ENCODE peak calls at places on chromosomes 12 and 14, in seven cellular contexts. One of them, this sample, is unnamed.

GRCh38 chr12:24551368-24551767 is 397.5 kb downstream of the BCAT1 start:
- DNase-seq in fibroblast of lung: no peak
- DNase-seq in HCT116: no peak
- DNase-seq in pancreas: no peak
- DNase-seq in heart left ventricle: no peak
- DNase-seq in neural progenitor cell: no peak
- DNase-seq in skeletal muscle cell: no peak
- DNase-seq in this sample: no peak

GRCh38 chr12:13167226-13167625 is 29.3 kb upstream of the EMP1 start:
- DNase-seq in neural progenitor cell: no peak
- DNase-seq in skeletal muscle cell: no peak
- DNase-seq in HCT116: no peak
- DNase-seq in heart left ventricle: no peak
- DNase-seq in pancreas: no peak
- DNase-seq in fibroblast of lung: no peak
- DNase-seq in this sample: no peak

GRCh38 chr12:81450920-81451739 is 308.0 kb downstream of the PPFIA2 start:
- DNase-seq in heart left ventricle: no peak
- DNase-seq in fibroblast of lung: peak
- DNase-seq in neural progenitor cell: peak
- DNase-seq in pancreas: peak
- DNase-seq in skeletal muscle cell: peak
- DNase-seq in HCT116: peak
- DNase-seq in this sample: no peak

GRCh38 chr12:85156569-85156968 is 120.4 kb downstream of the LRRIQ1 start:
- DNase-seq in skeletal muscle cell: no peak
- DNase-seq in fibroblast of lung: no peak
- DNase-seq in pancreas: no peak
- DNase-seq in HCT116: no peak
- DNase-seq in neural progenitor cell: no peak
- DNase-seq in heart left ventricle: no peak
- DNase-seq in this sample: no peak

GRCh38 chr14:74219806-74220205 is 19.4 kb upstream of the VSX2 start:
- DNase-seq in HCT116: no peak
- DNase-seq in fibroblast of lung: no peak
- DNase-seq in pancreas: no peak
- DNase-seq in heart left ventricle: no peak
- DNase-seq in neural progenitor cell: no peak
- DNase-seq in skeletal muscle cell: no peak
- DNase-seq in this sample: no peak

GRCh38 chr12:85835417-85835809 is 796 bp downstream of the RASSF9 start:
- DNase-seq in HCT116: no peak
- DNase-seq in neural progenitor cell: peak
- DNase-seq in fibroblast of lung: peak
- DNase-seq in heart left ventricle: no peak
- DNase-seq in skeletal muscle cell: no peak
- DNase-seq in pancreas: no peak
- DNase-seq in this sample: no peak

GRCh38 chr12:43148711-43149110 is 403.3 kb downstream of the ADAMTS20 start:
- DNase-seq in fibroblast of lung: no peak
- DNase-seq in HCT116: no peak
- DNase-seq in heart left ventricle: no peak
- DNase-seq in neural progenitor cell: no peak
- DNase-seq in pancreas: no peak
- DNase-seq in skeletal muscle cell: no peak
- DNase-seq in this sample: no peak

GRCh38 chr12:94140556-94140955 is 7.8 kb upstream of the PLXNC1 start:
- DNase-seq in fibroblast of lung: no peak
- DNase-seq in skeletal muscle cell: no peak
- DNase-seq in neural progenitor cell: peak
- DNase-seq in pancreas: no peak
- DNase-seq in HCT116: peak
- DNase-seq in heart left ventricle: peak
- DNase-seq in this sample: no peak

GRCh38 chr12:85058339-85058738 is 22.2 kb downstream of the LRRIQ1 start:
- DNase-seq in skeletal muscle cell: no peak
- DNase-seq in fibroblast of lung: no peak
- DNase-seq in neural progenitor cell: no peak
- DNase-seq in heart left ventricle: no peak
- DNase-seq in HCT116: no peak
- DNase-seq in pancreas: no peak
- DNase-seq in this sample: no peak

GRCh38 chr12:80269953-80270552 is 170.7 kb downstream of the OTOGL start:
- DNase-seq in HCT116: peak
- DNase-seq in neural progenitor cell: peak
- DNase-seq in skeletal muscle cell: no peak
- DNase-seq in heart left ventricle: no peak
- DNase-seq in pancreas: no peak
- DNase-seq in fibroblast of lung: peak
- DNase-seq in this sample: no peak

GRCh38 chr12:83003026-83003425 is 316.3 kb downstream of the TMTC2 start:
- DNase-seq in pancreas: no peak
- DNase-seq in HCT116: no peak
- DNase-seq in heart left ventricle: no peak
- DNase-seq in skeletal muscle cell: no peak
- DNase-seq in fibroblast of lung: no peak
- DNase-seq in neural progenitor cell: no peak
- DNase-seq in this sample: no peak

GRCh38 chr12:65962921-65963883 is 138.9 kb downstream of the HMGA2 start:
- DNase-seq in pancreas: no peak
- DNase-seq in heart left ventricle: peak
- DNase-seq in neural progenitor cell: peak
- DNase-seq in HCT116: peak
- DNase-seq in fibroblast of lung: no peak
- DNase-seq in skeletal muscle cell: no peak
- DNase-seq in this sample: no peak

GRCh38 chr12:78035913-78036658 is 205.4 kb downstream of the NAV3 start:
- DNase-seq in skeletal muscle cell: no peak
- DNase-seq in HCT116: no peak
- DNase-seq in fibroblast of lung: peak
- DNase-seq in pancreas: no peak
- DNase-seq in neural progenitor cell: peak
- DNase-seq in heart left ventricle: no peak
- DNase-seq in this sample: no peak

GRCh38 chr14:29042546-29042945 is 276.0 kb downstream of the FOXG1 start:
- DNase-seq in neural progenitor cell: no peak
- DNase-seq in pancreas: no peak
- DNase-seq in skeletal muscle cell: peak
- DNase-seq in heart left ventricle: no peak
- DNase-seq in HCT116: no peak
- DNase-seq in fibroblast of lung: no peak
- DNase-seq in this sample: no peak

GRCh38 chr14:54866588-54866987 is 36.0 kb downstream of the GCH1 start:
- DNase-seq in neural progenitor cell: no peak
- DNase-seq in fibroblast of lung: no peak
- DNase-seq in HCT116: no peak
- DNase-seq in skeletal muscle cell: no peak
- DNase-seq in heart left ventricle: no peak
- DNase-seq in pancreas: no peak
- DNase-seq in this sample: no peak

GRCh38 chr12:97713217-97713616 is 250.6 kb downstream of the RMST start:
- DNase-seq in skeletal muscle cell: no peak
- DNase-seq in neural progenitor cell: no peak
- DNase-seq in fibroblast of lung: no peak
- DNase-seq in HCT116: no peak
- DNase-seq in pancreas: no peak
- DNase-seq in heart left ventricle: no peak
- DNase-seq in this sample: no peak

GRCh38 chr14:23376477-23377200 is at the start of gene CMTM5:
- DNase-seq in skeletal muscle cell: no peak
- DNase-seq in heart left ventricle: no peak
- DNase-seq in pancreas: no peak
- DNase-seq in neural progenitor cell: peak
- DNase-seq in HCT116: no peak
- DNase-seq in fibroblast of lung: no peak
- DNase-seq in this sample: no peak
- H3K4me3 ChIP-seq in skeletal muscle cell: no peak
- H3K4me3 ChIP-seq in heart left ventricle: peak
- H3K4me3 ChIP-seq in pancreas: no peak
- H3K4me3 ChIP-seq in neural progenitor cell: peak
- H3K4me3 ChIP-seq in HCT116: no peak
- H3K4me3 ChIP-seq in fibroblast of lung: no peak
- H3K4me3 ChIP-seq in this sample: no peak

DNA sequence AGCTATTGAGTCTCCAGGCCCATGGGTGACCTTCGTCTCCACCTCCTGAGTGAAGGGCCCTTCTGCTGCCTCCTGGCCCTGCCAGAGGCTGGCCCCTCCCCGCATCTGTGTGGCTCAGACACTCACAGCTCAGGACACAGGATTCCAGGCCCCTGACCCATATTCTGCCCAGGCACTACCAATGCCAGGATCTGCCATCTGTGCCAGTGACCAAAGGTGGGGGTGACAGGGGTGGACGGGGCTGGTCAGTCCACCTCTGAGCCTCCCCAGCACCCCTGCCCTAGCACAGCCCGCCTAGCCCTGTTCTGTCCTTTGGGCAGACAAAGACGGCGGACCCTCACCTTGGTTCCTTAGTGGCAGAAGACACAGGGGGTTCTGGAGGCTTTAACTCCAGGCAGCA is 2.8 kb downstream of the ASB2 start:
- DNase-seq in pancreas: no peak
- DNase-seq in heart left ventricle: no peak
- DNase-seq in HCT116: no peak
- DNase-seq in neural progenitor cell: no peak
- DNase-seq in fibroblast of lung: no peak
- DNase-seq in skeletal muscle cell: no peak
- DNase-seq in this sample: no peak
- H3K4me3 ChIP-seq in pancreas: no peak
- H3K4me3 ChIP-seq in heart left ventricle: peak
- H3K4me3 ChIP-seq in HCT116: no peak
- H3K4me3 ChIP-seq in neural progenitor cell: no peak
- H3K4me3 ChIP-seq in fibroblast of lung: no peak
- H3K4me3 ChIP-seq in skeletal muscle cell: no peak
- H3K4me3 ChIP-seq in this sample: no peak

DNA sequence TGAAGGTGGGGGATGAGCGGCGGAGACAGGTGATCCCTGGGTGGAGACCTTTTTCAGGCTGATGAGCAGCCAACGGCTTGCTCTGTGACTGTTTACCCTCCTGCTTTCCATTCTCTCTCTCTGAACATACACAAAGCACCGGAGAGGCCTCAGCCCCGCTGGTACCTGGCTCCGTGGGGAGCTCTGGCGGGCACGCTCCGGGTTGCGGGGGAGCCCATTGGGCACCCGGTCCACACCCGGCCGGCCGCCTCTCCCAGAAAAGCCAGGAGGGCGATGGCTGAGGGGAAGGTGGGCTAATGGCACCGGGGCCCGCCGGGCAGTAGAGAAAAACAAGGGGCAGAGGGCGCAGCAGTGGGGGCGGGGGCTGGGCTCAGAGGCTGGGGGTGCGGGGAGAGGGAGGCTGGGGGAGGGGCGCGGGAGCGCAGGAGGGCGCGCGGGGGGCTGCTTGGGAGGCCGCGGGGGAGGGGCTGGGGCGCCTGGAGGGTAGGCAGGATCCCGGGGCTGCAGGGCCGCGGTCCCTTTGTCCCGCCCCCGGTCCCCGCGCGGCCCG is 422 bp downstream of the SMARCC2 start:
- DNase-seq in neural progenitor cell: peak
- DNase-seq in skeletal muscle cell: no peak
- DNase-seq in HCT116: no peak
- DNase-seq in fibroblast of lung: no peak
- DNase-seq in heart left ventricle: peak
- DNase-seq in pancreas: no peak
- DNase-seq in this sample: no peak
- H3K4me3 ChIP-seq in neural progenitor cell: peak
- H3K4me3 ChIP-seq in skeletal muscle cell: peak
- H3K4me3 ChIP-seq in HCT116: peak
- H3K4me3 ChIP-seq in fibroblast of lung: peak
- H3K4me3 ChIP-seq in heart left ventricle: peak
- H3K4me3 ChIP-seq in pancreas: peak
- H3K4me3 ChIP-seq in this sample: peak

GRCh38 chr12:48852734-48853168 is 788 bp upstream of the DDX23 start:
- DNase-seq in pancreas: no peak
- DNase-seq in fibroblast of lung: no peak
- DNase-seq in neural progenitor cell: peak
- DNase-seq in heart left ventricle: no peak
- DNase-seq in skeletal muscle cell: no peak
- DNase-seq in HCT116: no peak
- DNase-seq in this sample: no peak
- H3K4me3 ChIP-seq in pancreas: peak
- H3K4me3 ChIP-seq in fibroblast of lung: peak
- H3K4me3 ChIP-seq in neural progenitor cell: peak
- H3K4me3 ChIP-seq in heart left ventricle: peak
- H3K4me3 ChIP-seq in skeletal muscle cell: peak
- H3K4me3 ChIP-seq in HCT116: peak
- H3K4me3 ChIP-seq in this sample: peak

GRCh38 chr12:129873458-129873857 is 30.4 kb downstream of the TMEM132D start:
- DNase-seq in fibroblast of lung: no peak
- DNase-seq in neural progenitor cell: peak
- DNase-seq in HCT116: no peak
- DNase-seq in pancreas: no peak
- DNase-seq in skeletal muscle cell: no peak
- DNase-seq in heart left ventricle: no peak
- DNase-seq in this sample: no peak

GRCh38 chr12:129870146-129870545 is 33.7 kb downstream of the TMEM132D start:
- DNase-seq in fibroblast of lung: no peak
- DNase-seq in skeletal muscle cell: no peak
- DNase-seq in HCT116: no peak
- DNase-seq in heart left ventricle: no peak
- DNase-seq in neural progenitor cell: no peak
- DNase-seq in pancreas: no peak
- DNase-seq in this sample: no peak

GRCh38 chr12:129868566-129868965 is 35.3 kb downstream of the TMEM132D start:
- DNase-seq in pancreas: no peak
- DNase-seq in HCT116: no peak
- DNase-seq in fibroblast of lung: no peak
- DNase-seq in skeletal muscle cell: no peak
- DNase-seq in heart left ventricle: no peak
- DNase-seq in neural progenitor cell: no peak
- DNase-seq in this sample: no peak

GRCh38 chr12:129870796-129871195 is 33.0 kb downstream of the TMEM132D start:
- DNase-seq in HCT116: no peak
- DNase-seq in neural progenitor cell: peak
- DNase-seq in skeletal muscle cell: no peak
- DNase-seq in fibroblast of lung: no peak
- DNase-seq in heart left ventricle: no peak
- DNase-seq in pancreas: no peak
- DNase-seq in this sample: no peak

GRCh38 chr12:129871991-129872969 is 31.5 kb downstream of the TMEM132D start:
- DNase-seq in pancreas: no peak
- DNase-seq in neural progenitor cell: peak
- DNase-seq in fibroblast of lung: no peak
- DNase-seq in HCT116: no peak
- DNase-seq in heart left ventricle: no peak
- DNase-seq in skeletal muscle cell: no peak
- DNase-seq in this sample: no peak
- H3K4me3 ChIP-seq in pancreas: no peak
- H3K4me3 ChIP-seq in neural progenitor cell: peak
- H3K4me3 ChIP-seq in fibroblast of lung: no peak
- H3K4me3 ChIP-seq in HCT116: no peak
- H3K4me3 ChIP-seq in heart left ventricle: no peak
- H3K4me3 ChIP-seq in skeletal muscle cell: no peak
- H3K4me3 ChIP-seq in this sample: no peak

This sample was measured in lower lobe of right lung.